ENCODE peak calls at places on chromosomes 16 and 17, in six cellular contexts. One of them, this sample, is unnamed.

GRCh38 chr17:42347198-42347597 is 41.0 kb downstream of the STAT3 start:
- DNase-seq in mesenchymal stem cell: peak
- DNase-seq in H1: no peak
- DNase-seq in IMR-90: peak
- DNase-seq in neuronal stem cell: no peak
- DNase-seq in trophoblast cell: peak
- DNase-seq in this sample: no peak

GRCh38 chr17:78937561-78937960 is 12.4 kb upstream of the TIMP2 start:
- DNase-seq in neuronal stem cell: no peak
- DNase-seq in IMR-90: no peak
- DNase-seq in H1: no peak
- DNase-seq in mesenchymal stem cell: no peak
- DNase-seq in trophoblast cell: peak
- DNase-seq in this sample: no peak

GRCh38 chr16:87461466-87461975 is 31.3 kb downstream of the ZCCHC14 start:
- DNase-seq in mesenchymal stem cell: peak
- DNase-seq in trophoblast cell: peak
- DNase-seq in IMR-90: no peak
- DNase-seq in neuronal stem cell: peak
- DNase-seq in H1: peak
- DNase-seq in this sample: peak

GRCh38 chr16:89048087-89048729 is 45.4 kb upstream of the ACSF3 start:
- DNase-seq in neuronal stem cell: no peak
- DNase-seq in H1: no peak
- DNase-seq in IMR-90: no peak
- DNase-seq in mesenchymal stem cell: no peak
- DNase-seq in trophoblast cell: no peak
- DNase-seq in this sample: no peak

GRCh38 chr16:57479422-57480126 is 6.7 kb downstream of the DOK4 start:
- DNase-seq in mesenchymal stem cell: peak
- DNase-seq in IMR-90: peak
- DNase-seq in trophoblast cell: no peak
- DNase-seq in neuronal stem cell: no peak
- DNase-seq in H1: peak
- DNase-seq in this sample: peak

GRCh38 chr17:3575506-3575905 is 17.9 kb upstream of the TRPV3 start:
- DNase-seq in neuronal stem cell: no peak
- DNase-seq in mesenchymal stem cell: no peak
- DNase-seq in IMR-90: peak
- DNase-seq in H1: no peak
- DNase-seq in trophoblast cell: peak
- DNase-seq in this sample: no peak

GRCh38 chr17:82344175-82344907 is 10.8 kb upstream of the SECTM1 start:
- DNase-seq in mesenchymal stem cell: no peak
- DNase-seq in trophoblast cell: no peak
- DNase-seq in H1: no peak
- DNase-seq in IMR-90: no peak
- DNase-seq in neuronal stem cell: no peak
- DNase-seq in this sample: no peak

GRCh38 chr16:35210681-35211433 is 1751.4 kb downstream of the TP53TG3F start:
- DNase-seq in trophoblast cell: no peak
- DNase-seq in mesenchymal stem cell: no peak
- DNase-seq in neuronal stem cell: no peak
- DNase-seq in IMR-90: no peak
- DNase-seq in H1: no peak
- DNase-seq in this sample: no peak

GRCh38 chr17:81868674-81869220 is 2.4 kb downstream of the ARHGDIA start:
- DNase-seq in mesenchymal stem cell: peak
- DNase-seq in neuronal stem cell: no peak
- DNase-seq in trophoblast cell: peak
- DNase-seq in IMR-90: peak
- DNase-seq in H1: no peak
- DNase-seq in this sample: peak

GRCh38 chr16:88662222-88662842 is 559 bp downstream of the MVD start:
- DNase-seq in IMR-90: no peak
- DNase-seq in H1: no peak
- DNase-seq in neuronal stem cell: no peak
- DNase-seq in mesenchymal stem cell: peak
- DNase-seq in trophoblast cell: peak
- DNase-seq in this sample: peak

GRCh38 chr16:3187798-3188674 is at the start of gene OR1F1:
- DNase-seq in IMR-90: peak
- DNase-seq in mesenchymal stem cell: peak
- DNase-seq in neuronal stem cell: no peak
- DNase-seq in trophoblast cell: peak
- DNase-seq in H1: peak
- DNase-seq in this sample: peak

DNA sequence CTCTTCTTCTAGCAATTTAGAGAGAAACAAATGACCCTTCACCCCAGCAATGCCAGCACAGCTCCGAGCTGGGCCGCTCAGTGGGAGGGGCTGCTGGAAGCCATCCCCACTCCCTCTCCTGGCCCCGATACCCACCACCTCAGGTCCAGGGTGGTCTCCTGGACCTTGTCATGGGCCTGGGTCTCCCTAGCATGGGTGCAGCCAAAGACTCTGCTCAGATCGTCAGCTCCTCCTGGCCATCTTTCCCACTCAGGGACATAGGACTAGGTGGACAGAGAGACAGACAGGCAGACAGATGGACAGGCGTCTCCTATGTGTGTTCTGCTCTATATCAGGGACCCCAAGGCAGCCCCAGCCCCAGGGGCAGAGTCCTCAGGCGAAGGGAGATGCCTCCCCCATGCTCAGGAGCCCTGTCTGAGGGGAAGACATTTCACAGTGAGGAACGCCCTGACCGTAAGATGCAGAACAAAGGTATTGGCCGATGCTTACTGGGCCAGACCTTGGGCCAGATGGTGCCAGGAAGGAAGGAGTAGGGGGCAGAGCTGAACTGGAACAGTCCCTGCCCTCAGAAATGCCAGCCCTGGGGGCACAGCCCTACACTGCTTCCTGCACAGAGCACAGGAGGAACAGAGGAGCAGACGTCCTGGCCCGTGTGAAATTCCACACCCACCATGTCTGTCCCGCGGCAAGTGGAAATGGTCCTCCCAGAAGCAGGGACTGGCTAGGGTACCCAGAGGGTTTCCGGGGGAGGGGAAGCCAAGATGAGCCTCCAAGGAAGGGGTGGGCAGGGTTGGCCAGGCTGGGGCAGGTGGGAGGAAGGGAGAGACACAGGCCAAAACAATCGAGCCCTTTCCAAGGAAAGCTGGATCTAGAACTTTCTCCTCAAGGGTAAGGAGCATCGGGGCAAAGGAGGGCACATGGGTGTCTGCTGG is 13.0 kb downstream of the PITPNM3 start:
- DNase-seq in trophoblast cell: no peak
- DNase-seq in H1: no peak
- DNase-seq in IMR-90: no peak
- DNase-seq in mesenchymal stem cell: no peak
- DNase-seq in neuronal stem cell: no peak
- DNase-seq in this sample: no peak
- H4K8ac ChIP-seq in trophoblast cell: no peak
- H4K8ac ChIP-seq in H1: no peak
- H4K8ac ChIP-seq in IMR-90: no peak
- H4K8ac ChIP-seq in mesenchymal stem cell: no peak
- H4K8ac ChIP-seq in neuronal stem cell: no peak
- H4K8ac ChIP-seq in this sample: no peak

GRCh38 chr17:40347319-40348135 is 17.0 kb downstream of the GJD3 start:
- DNase-seq in IMR-90: no peak
- DNase-seq in trophoblast cell: no peak
- DNase-seq in neuronal stem cell: no peak
- DNase-seq in H1: no peak
- DNase-seq in mesenchymal stem cell: no peak
- DNase-seq in this sample: no peak

GRCh38 chr17:40345161-40346034 is 19.1 kb downstream of the GJD3 start:
- DNase-seq in trophoblast cell: peak
- DNase-seq in mesenchymal stem cell: peak
- DNase-seq in neuronal stem cell: peak
- DNase-seq in H1: peak
- DNase-seq in IMR-90: peak
- DNase-seq in this sample: peak

GRCh38 chr17:40344321-40345160 is 20.0 kb downstream of the GJD3 start:
- DNase-seq in mesenchymal stem cell: no peak
- DNase-seq in IMR-90: no peak
- DNase-seq in trophoblast cell: no peak
- DNase-seq in neuronal stem cell: no peak
- DNase-seq in H1: peak
- DNase-seq in this sample: no peak

GRCh38 chr17:40346768-40347154 is 17.8 kb downstream of the GJD3 start:
- DNase-seq in IMR-90: no peak
- DNase-seq in H1: no peak
- DNase-seq in neuronal stem cell: no peak
- DNase-seq in trophoblast cell: no peak
- DNase-seq in mesenchymal stem cell: no peak
- DNase-seq in this sample: no peak

GRCh38 chr17:40346061-40346767 is 18.3 kb downstream of the GJD3 start:
- DNase-seq in mesenchymal stem cell: no peak
- DNase-seq in IMR-90: no peak
- DNase-seq in neuronal stem cell: no peak
- DNase-seq in H1: no peak
- DNase-seq in trophoblast cell: no peak
- DNase-seq in this sample: no peak
- H3K4me3 ChIP-seq in mesenchymal stem cell: peak
- H3K4me3 ChIP-seq in IMR-90: peak
- H3K4me3 ChIP-seq in neuronal stem cell: peak
- H3K4me3 ChIP-seq in H1: peak
- H3K4me3 ChIP-seq in trophoblast cell: no peak
- H3K4me3 ChIP-seq in this sample: no peak

GRCh38 chr17:15966879-15967248 is 21.9 kb downstream of the ADORA2B start:
- DNase-seq in IMR-90: no peak
- DNase-seq in mesenchymal stem cell: no peak
- DNase-seq in trophoblast cell: no peak
- DNase-seq in H1: peak
- DNase-seq in neuronal stem cell: no peak
- DNase-seq in this sample: peak

GRCh38 chr17:15967706-15968399 is 22.9 kb downstream of the ADORA2B start:
- DNase-seq in mesenchymal stem cell: no peak
- DNase-seq in H1: no peak
- DNase-seq in IMR-90: no peak
- DNase-seq in neuronal stem cell: no peak
- DNase-seq in trophoblast cell: no peak
- DNase-seq in this sample: no peak

GRCh38 chr17:15963670-15964110 is 18.8 kb downstream of the ADORA2B start:
- DNase-seq in mesenchymal stem cell: no peak
- DNase-seq in H1: no peak
- DNase-seq in IMR-90: peak
- DNase-seq in trophoblast cell: peak
- DNase-seq in neuronal stem cell: no peak
- DNase-seq in this sample: no peak

GRCh38 chr17:15966183-15966878 is 21.4 kb downstream of the ADORA2B start:
- DNase-seq in trophoblast cell: peak
- DNase-seq in neuronal stem cell: peak
- DNase-seq in mesenchymal stem cell: peak
- DNase-seq in H1: peak
- DNase-seq in IMR-90: peak
- DNase-seq in this sample: peak

DNA sequence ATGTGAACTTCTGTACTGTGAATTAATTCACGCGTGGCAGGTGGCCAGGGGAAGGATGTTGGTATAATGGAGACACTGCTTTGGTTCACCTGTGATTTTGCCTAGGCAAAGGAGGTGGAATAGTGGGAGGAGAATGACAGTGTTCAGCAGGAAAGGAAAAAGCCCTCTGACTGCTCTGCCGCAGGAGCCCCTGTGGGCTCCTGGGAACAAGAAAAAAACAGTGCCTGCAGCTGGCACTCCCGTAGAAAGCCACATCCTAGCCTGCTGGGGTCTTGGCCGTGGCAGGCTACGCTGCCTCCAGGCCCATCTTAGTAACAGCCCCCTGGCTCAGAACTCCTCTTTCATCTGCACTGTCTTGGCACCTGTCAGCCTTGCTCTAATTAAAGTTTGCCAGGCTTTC is 20.6 kb downstream of the ADORA2B start:
- DNase-seq in H1: no peak
- DNase-seq in trophoblast cell: no peak
- DNase-seq in neuronal stem cell: no peak
- DNase-seq in mesenchymal stem cell: no peak
- DNase-seq in IMR-90: no peak
- DNase-seq in this sample: no peak
- H3K18ac ChIP-seq in H1: peak
- H3K18ac ChIP-seq in trophoblast cell: peak
- H3K18ac ChIP-seq in neuronal stem cell: no peak
- H3K18ac ChIP-seq in mesenchymal stem cell: peak
- H3K18ac ChIP-seq in IMR-90: no peak
- H3K18ac ChIP-seq in this sample: peak

DNA sequence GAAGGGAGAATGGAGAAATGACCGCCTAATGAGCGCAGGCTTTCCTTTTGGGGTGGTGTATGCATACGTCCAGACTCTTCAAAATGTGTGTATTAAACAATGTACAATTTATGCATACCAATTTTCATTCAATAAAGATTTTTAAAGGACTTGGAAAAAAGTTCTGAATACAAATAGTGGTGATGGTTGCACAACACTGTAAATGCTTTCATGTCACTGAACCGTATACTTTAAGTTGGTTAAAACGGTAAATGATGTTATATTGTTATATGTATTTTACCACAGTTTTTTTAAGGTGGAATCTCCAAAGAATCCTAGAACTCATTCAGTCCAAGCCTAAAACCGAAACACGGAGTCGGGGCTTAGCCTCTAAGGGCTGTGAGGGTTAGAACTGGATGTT is 397.5 kb downstream of the SOX9 start:
- DNase-seq in H1: no peak
- DNase-seq in mesenchymal stem cell: no peak
- DNase-seq in IMR-90: no peak
- DNase-seq in trophoblast cell: no peak
- DNase-seq in neuronal stem cell: no peak
- DNase-seq in this sample: no peak
- H4K8ac ChIP-seq in H1: no peak
- H4K8ac ChIP-seq in mesenchymal stem cell: no peak
- H4K8ac ChIP-seq in IMR-90: no peak
- H4K8ac ChIP-seq in trophoblast cell: no peak
- H4K8ac ChIP-seq in neuronal stem cell: no peak
- H4K8ac ChIP-seq in this sample: no peak